ENCODE peak calls at places on chromosomes 7 and 10, in six cellular contexts. Z, W, N, U, T and M are unnamed samples. For H3K9me3, H3K4me1 and H3K36me3, the result is how much of the 10 kb centered on the place peaks cover.

GRCh38 chr7:67447297-67447696 is 450.7 kb downstream of the TYW1 start:
- DNase-seq in Z (no peak), T (no peak), W (no peak), N (no peak), U (no peak), M (no peak)

GRCh38 chr10:19638173-19638872 is 177.9 kb upstream of the PLXDC2 start:
- DNase-seq in Z (no peak), W (peak), N (no peak), T (peak), U (no peak), M (no peak)

GRCh38 chr10:24617771-24618396 is 105.8 kb downstream of the ARHGAP21 start:
- DNase-seq in T (peak), N (peak), Z (peak), U (peak), W (no peak), M (peak)

GRCh38 chr10:114337510-114338462 is 66.5 kb downstream of the AFAP1L2 start:
- DNase-seq in T (no peak), Z (no peak), N (no peak), U (no peak), W (no peak), M (no peak)

GRCh38 chr10:8130973-8131911 is 76.8 kb downstream of the GATA3 start:
- DNase-seq in T (peak), Z (peak), U (no peak), N (no peak), W (no peak), M (no peak)

GRCh38 chr7:124896001-124896400 is 33.6 kb downstream of the POT1 start:
- DNase-seq in N (no peak), Z (no peak), U (no peak), W (no peak), T (no peak), M (no peak)

GRCh38 chr7:11819947-11820346 is 12.1 kb downstream of the THSD7A start:
- DNase-seq in N (no peak), T (no peak), W (no peak), Z (no peak), U (no peak), M (no peak)

GRCh38 chr7:75644599-75644998 is 94.1 kb downstream of the HIP1 start:
- DNase-seq in T (no peak), Z (no peak), U (no peak), W (no peak), N (no peak), M (no peak)

GRCh38 chr7:106071356-106071998 is 40.6 kb downstream of the SYPL1 start:
- DNase-seq in U (peak), W (peak), T (no peak), N (peak), Z (no peak), M (peak)

GRCh38 chr7:10156972-10157371 is 816.7 kb upstream of the PHF14 start:
- DNase-seq in Z (no peak), N (no peak), W (no peak), T (no peak), U (no peak), M (no peak)

GRCh38 chr7:106737202-106737562 is 76.2 kb upstream of the CCDC71L start:
- DNase-seq in U (no peak), W (no peak), N (no peak), Z (no peak), T (peak), M (no peak)

GRCh38 chr10:75592888-75593643 is 161.6 kb downstream of the LRMDA start:
- DNase-seq in N (no peak), T (no peak), U (no peak), Z (no peak), W (no peak), M (no peak)

GRCh38 chr7:114723308-114723707 is 198.6 kb upstream of the MDFIC start:
- DNase-seq in W (no peak), U (no peak), Z (no peak), N (no peak), T (no peak), M (no peak)

GRCh38 chr7:5557920-5558401 is 134.3 kb upstream of the TNRC18 start:
- DNase-seq in T (peak), Z (no peak), N (no peak), W (peak), U (no peak), M (peak)

GRCh38 chr7:173120-173918 is 19.1 kb upstream of the FAM20C start:
- DNase-seq in N (no peak), W (no peak), Z (no peak), T (no peak), U (no peak), M (no peak)

GRCh38 chr7:107725138-107725740 is 18.7 kb upstream of the CBLL1 start:
- DNase-seq in N (peak), Z (peak), W (no peak), T (peak), U (peak), M (peak)

GRCh38 chr10:124231188-124232135 is 138.1 kb upstream of the CHST15 start:
- DNase-seq in W (no peak), U (peak), T (no peak), Z (no peak), N (peak), M (peak)

GRCh38 chr10:113822174-113822573 is 31.7 kb downstream of the DCLRE1A start:
- DNase-seq in N (no peak), T (no peak), U (no peak), Z (no peak), W (no peak), M (no peak)

GRCh38 chr7:1733206-1733907 is 63.3 kb downstream of the ELFN1 start:
- DNase-seq in N (no peak), U (no peak), Z (no peak), T (no peak), W (no peak), M (no peak)

GRCh38 chr7:42624471-42624870 is 287.4 kb downstream of the C7orf25 start:
- DNase-seq in T (peak), W (no peak), N (no peak), Z (no peak), U (no peak), M (no peak)

GRCh38 chr7:82109288-82109687 is 334.3 kb downstream of the CACNA2D1 start:
- DNase-seq in T (peak), U (no peak), N (no peak), W (no peak), Z (peak), M (no peak)

GRCh38 chr10:86265877-86266259 is 100.7 kb downstream of the GRID1 start:
- DNase-seq in W (no peak), N (no peak), T (no peak), U (no peak), Z (no peak), M (no peak)

GRCh38 chr7:22438994-22439393 is 61.0 kb downstream of the STEAP1B start:
- DNase-seq in N (no peak), Z (no peak), W (no peak), U (no peak), T (no peak), M (no peak)

GRCh38 chr10:86439544-86439943 is 72.9 kb upstream of the GRID1 start:
- DNase-seq in T (peak), W (peak), N (no peak), Z (no peak), U (no peak), M (no peak)

GRCh38 chr10:43667736-43668371 is 19.2 kb upstream of the ZNF32 start:
- DNase-seq in N (no peak), T (no peak), U (no peak), W (no peak), Z (no peak), M (no peak)

GRCh38 chr7:123208793-123209192 is 9.0 kb upstream of the SLC13A1 start:
- DNase-seq in U (no peak), N (no peak), Z (no peak), W (no peak), T (no peak), M (no peak)

GRCh38 chr10:38094923-38095574 is 912 bp downstream of the ZNF37A start:
- DNase-seq in Z (no peak), N (no peak), T (no peak), U (peak), W (no peak), M (no peak)

GRCh38 chr7:37377231-37377630 is 71.4 kb downstream of the ELMO1 start:
- DNase-seq in W (no peak), U (no peak), Z (no peak), N (no peak), T (no peak), M (no peak)

GRCh38 chr7:116512524-116513188 is 12.2 kb upstream of the CAV1 start:
- DNase-seq in U (no peak), W (no peak), N (no peak), Z (no peak), T (no peak), M (no peak)

GRCh38 chr7:36605261-36605660 is 119.0 kb downstream of the AOAH start:
- DNase-seq in W (no peak), T (no peak), Z (no peak), U (no peak), N (no peak), M (no peak)

GRCh38 chr7:28732037-28732869 is 225.9 kb downstream of the TRIL start:
- DNase-seq in N (no peak), Z (no peak), W (no peak), U (no peak), T (peak), M (no peak)

GRCh38 chr7:14137676-14138075 is 148.2 kb upstream of the ETV1 start:
- DNase-seq in U (no peak), N (no peak), T (peak), W (no peak), Z (no peak), M (no peak)

GRCh38 chr7:123916240-123916724 is 8.8 kb upstream of the SPAM1 start:
- DNase-seq in T (peak), W (no peak), N (no peak), Z (no peak), U (no peak), M (no peak)

GRCh38 chr7:151455690-151456089 is 15.7 kb upstream of the CRYGN start:
- DNase-seq in Z (no peak), N (no peak), T (no peak), W (no peak), U (no peak), M (no peak)

GRCh38 chr7:83452256-83452655 is 196.7 kb downstream of the SEMA3E start:
- DNase-seq in U (no peak), N (no peak), Z (no peak), T (no peak), W (no peak), M (no peak)

DNA sequence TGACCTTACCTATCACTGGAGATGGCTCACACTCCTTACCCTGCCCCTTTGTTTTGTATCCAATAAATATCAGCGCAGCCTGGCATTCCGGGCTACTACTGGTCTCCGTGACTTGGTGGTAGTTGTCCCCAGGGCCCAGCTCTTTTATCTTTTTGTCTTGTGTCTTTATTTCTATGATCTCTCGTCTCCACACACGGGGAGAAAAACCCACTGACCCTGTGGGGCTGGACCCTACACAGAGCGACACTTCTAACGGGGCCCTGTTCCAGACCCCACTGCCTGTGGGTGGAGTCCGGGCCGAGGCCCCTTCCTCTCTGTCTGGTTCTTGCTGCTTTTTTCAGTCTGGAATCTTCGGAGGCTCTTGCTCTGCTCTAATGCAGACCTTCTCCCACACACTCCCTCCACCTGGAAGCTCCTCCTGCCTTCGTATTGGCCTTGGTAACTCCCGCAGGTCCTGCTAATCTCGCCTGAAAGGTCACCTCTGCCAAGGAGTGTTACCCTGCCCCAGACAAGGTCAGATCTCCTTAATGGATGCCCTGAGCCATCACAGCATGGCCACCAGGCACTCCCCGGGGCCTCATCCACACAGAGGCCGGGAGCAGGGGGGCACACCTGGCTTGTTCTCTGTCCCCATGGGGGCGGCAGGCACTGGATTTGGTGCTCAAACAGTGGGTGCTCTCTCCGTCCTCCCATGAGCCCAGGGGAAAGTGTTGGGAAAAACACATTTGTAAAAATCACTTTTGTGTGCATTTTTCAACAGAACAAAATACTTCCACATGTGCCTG is 531.7 kb downstream of the PTPRN2 start:
- DNase-seq in Z (no peak), N (no peak), T (no peak), W (no peak), U (no peak), M (no peak)
- H3K9me3 ChIP-seq in Z (under half), N (under half), T (under half), W (under half), U (under half), M (under half)

GRCh38 chr10:79143879-79144278 is 75.1 kb downstream of the ZMIZ1 start:
- DNase-seq in T (no peak), Z (no peak), U (no peak), W (no peak), N (no peak), M (no peak)
- H3K4me1 ChIP-seq in T (half or more), Z (under half), U (under half), W (under half), N (half or more), M (under half)

DNA sequence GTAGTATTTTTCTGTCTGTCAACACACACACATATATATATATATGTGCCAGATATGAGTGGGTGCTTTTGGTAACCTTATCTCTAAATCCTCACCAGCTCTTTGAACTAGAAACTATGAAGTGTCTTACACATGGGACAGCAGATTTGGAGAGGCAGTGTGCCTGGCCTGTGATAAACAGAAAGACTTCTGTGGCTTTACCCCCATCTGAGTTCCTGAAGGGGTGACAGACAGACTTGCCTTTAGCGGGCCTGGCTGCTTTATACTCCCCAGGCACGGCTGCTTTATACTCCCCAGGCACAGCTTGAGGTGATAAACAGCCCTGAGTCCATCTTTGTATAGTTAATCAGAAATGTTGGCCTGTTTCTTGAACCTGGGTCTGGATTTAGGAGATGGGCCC is 5.6 kb downstream of the BAG3 start:
- DNase-seq in W (no peak), T (no peak), Z (no peak), N (no peak), U (no peak), M (no peak)
- H3K36me3 ChIP-seq in W (under half), T (under half), Z (under half), N (under half), U (under half), M (under half)

GRCh38 chr10:112335866-112336265 is 38.0 kb upstream of the ACSL5 start:
- DNase-seq in W (no peak), Z (no peak), U (no peak), N (no peak), T (peak), M (no peak)
- H3K9me3 ChIP-seq in W (under half), Z (under half), U (under half), N (under half), T (under half), M (under half)